ENCODE peak calls at places on chromosomes 16 and 17, in six cellular contexts. Q, J, V, W, R and Z are unnamed samples. For H3K4me1, the result is how much of the 10 kb centered on the place peaks cover.

GRCh38 chr17:50397919-50398285 is 579 bp upstream of the LRRC59 start:
- DNase-seq in Q (no peak), J (no peak), V (no peak), W (no peak), R (no peak), Z (no peak)

GRCh38 chr16:23081675-23082119 is 67.6 kb downstream of the USP31 start:
- DNase-seq in Q (no peak), J (no peak), V (no peak), W (no peak), R (no peak), Z (no peak)

GRCh38 chr17:74156878-74157277 is 46.6 kb upstream of the RPL38 start:
- DNase-seq in Q (no peak), J (no peak), V (no peak), W (no peak), R (no peak), Z (no peak)

GRCh38 chr16:55444754-55445485 is 34.1 kb upstream of the MMP2 start:
- DNase-seq in Q (peak), J (no peak), V (no peak), W (no peak), R (no peak), Z (peak)

GRCh38 chr16:4831616-4832015 is 15.5 kb downstream of the GLYR1 start:
- DNase-seq in Q (no peak), J (no peak), V (no peak), W (no peak), R (no peak), Z (no peak)

GRCh38 chr16:50411034-50411433 is 42.2 kb upstream of the BRD7 start:
- DNase-seq in Q (no peak), J (no peak), V (no peak), W (no peak), R (no peak), Z (no peak)

GRCh38 chr17:7220593-7221280 is 999 bp downstream of the ACADVL start:
- DNase-seq in Q (no peak), J (peak), V (peak), W (no peak), R (peak), Z (peak)

GRCh38 chr16:59259074-59259963 is 525.2 kb upstream of the GOT2 start:
- DNase-seq in Q (no peak), J (no peak), V (no peak), W (no peak), R (no peak), Z (no peak)

GRCh38 chr17:43694081-43694870 is 32.6 kb upstream of the MEOX1 start:
- DNase-seq in Q (peak), J (peak), V (peak), W (no peak), R (peak), Z (peak)

GRCh38 chr16:28863929-28864886 is 565 bp downstream of the SH2B1 start:
- DNase-seq in Q (no peak), J (no peak), V (no peak), W (no peak), R (peak), Z (no peak)

GRCh38 chr17:83079766-83080616 is 582 bp downstream of the METRNL start:
- DNase-seq in Q (no peak), J (no peak), V (no peak), W (no peak), R (no peak), Z (no peak)

GRCh38 chr17:83082435-83082834 is 3.0 kb downstream of the METRNL start:
- DNase-seq in Q (no peak), J (no peak), V (no peak), W (no peak), R (no peak), Z (no peak)

GRCh38 chr17:83079340-83079747 is at the start of gene METRNL:
- DNase-seq in Q (peak), J (peak), V (peak), W (no peak), R (peak), Z (peak)

GRCh38 chr17:83081561-83082201 is 2.3 kb downstream of the METRNL start:
- DNase-seq in Q (peak), J (no peak), V (no peak), W (no peak), R (no peak), Z (peak)

DNA sequence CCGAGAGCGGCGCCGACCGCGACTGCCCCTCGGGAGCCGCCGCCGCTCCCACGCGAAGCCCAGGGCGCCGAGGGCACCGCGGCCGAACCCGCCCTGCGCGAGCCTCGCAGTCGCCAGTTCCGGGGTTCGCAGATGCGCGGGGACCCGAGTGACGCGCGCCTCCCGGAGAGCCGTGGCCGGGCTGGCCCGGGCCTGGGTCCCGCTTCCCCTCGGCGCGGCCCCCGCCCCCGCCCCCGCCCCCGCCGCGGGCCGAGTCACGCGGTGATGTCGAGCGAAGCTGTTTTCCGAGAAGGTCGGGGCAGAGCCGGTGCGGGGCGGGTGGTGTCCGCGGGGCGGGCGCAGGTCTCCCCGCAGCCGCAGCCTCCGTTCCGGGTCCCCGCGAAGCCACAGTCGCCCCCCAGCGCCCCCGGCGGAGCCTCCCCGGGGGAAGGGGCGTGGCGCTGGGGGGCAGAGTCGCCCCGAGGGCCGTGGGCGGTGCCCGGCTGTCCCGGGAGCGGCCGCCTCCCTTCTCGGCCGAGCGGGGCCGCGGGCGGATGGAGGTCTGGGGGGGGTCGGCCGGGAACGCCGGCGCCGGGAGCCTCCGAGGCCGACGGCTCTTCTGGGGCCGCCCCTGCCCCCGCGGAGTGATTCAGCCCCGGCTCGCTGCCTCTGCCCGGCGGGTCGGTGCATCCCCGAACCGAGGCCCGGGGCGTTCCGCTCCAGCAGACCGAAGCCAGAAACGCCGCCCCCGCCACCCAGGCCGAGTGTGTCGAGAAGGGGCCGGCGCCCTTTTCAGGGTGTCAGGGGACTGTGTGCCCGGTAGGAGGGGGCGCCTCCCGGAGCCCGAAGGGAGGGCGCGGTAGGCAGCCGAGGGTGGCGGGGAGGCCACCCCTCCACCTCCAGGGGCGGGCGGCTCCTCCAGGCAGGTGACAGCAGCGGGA is 1.5 kb downstream of the METRNL start:
- DNase-seq in Q (peak), J (no peak), V (peak), W (no peak), R (peak), Z (no peak)
- H3K4me1 ChIP-seq in Q (half or more), J (under half), V (under half), W (under half), R (under half), Z (under half)

GRCh38 chr16:75097941-75098897 is 18.4 kb downstream of the LDHD start:
- DNase-seq in Q (no peak), J (no peak), V (no peak), W (no peak), R (peak), Z (no peak)
- H3K4me1 ChIP-seq in Q (under half), J (under half), V (under half), W (under half), R (under half), Z (under half)

DNA sequence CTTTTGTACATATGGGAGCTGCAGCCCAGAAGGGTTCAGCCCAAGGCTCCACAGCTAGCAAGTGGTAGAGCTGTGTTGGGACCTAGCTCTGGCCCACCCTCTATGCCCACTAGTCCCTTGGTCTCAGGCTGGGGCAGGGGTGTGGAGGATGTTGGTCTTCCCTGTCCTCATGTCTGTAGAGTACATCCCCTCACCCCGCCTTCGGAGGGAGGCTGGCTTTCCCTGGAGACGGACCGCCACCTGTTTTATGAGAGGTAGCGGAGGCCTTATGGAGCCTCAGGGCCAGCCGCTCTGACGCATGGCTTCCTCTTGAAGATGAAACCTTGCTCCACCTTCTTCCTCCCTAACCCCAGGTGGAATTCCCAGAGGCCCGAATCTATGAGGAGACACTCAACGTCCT is 8.4 kb downstream of the TNFAIP1 start:
- DNase-seq in Q (no peak), J (no peak), V (no peak), W (no peak), R (no peak), Z (no peak)
- H3K4me1 ChIP-seq in Q (under half), J (under half), V (under half), W (under half), R (under half), Z (under half)

GRCh38 chr16:89045181-89045815 is 48.4 kb upstream of the ACSF3 start:
- DNase-seq in Q (no peak), J (no peak), V (no peak), W (no peak), R (no peak), Z (no peak)

GRCh38 chr16:89042711-89043551 is 50.7 kb upstream of the ACSF3 start:
- DNase-seq in Q (no peak), J (no peak), V (no peak), W (no peak), R (no peak), Z (peak)

GRCh38 chr16:89041571-89042481 is 51.8 kb upstream of the ACSF3 start:
- DNase-seq in Q (no peak), J (no peak), V (no peak), W (no peak), R (no peak), Z (peak)

GRCh38 chr16:89044394-89045180 is 49.1 kb upstream of the ACSF3 start:
- DNase-seq in Q (no peak), J (no peak), V (no peak), W (no peak), R (no peak), Z (peak)

DNA sequence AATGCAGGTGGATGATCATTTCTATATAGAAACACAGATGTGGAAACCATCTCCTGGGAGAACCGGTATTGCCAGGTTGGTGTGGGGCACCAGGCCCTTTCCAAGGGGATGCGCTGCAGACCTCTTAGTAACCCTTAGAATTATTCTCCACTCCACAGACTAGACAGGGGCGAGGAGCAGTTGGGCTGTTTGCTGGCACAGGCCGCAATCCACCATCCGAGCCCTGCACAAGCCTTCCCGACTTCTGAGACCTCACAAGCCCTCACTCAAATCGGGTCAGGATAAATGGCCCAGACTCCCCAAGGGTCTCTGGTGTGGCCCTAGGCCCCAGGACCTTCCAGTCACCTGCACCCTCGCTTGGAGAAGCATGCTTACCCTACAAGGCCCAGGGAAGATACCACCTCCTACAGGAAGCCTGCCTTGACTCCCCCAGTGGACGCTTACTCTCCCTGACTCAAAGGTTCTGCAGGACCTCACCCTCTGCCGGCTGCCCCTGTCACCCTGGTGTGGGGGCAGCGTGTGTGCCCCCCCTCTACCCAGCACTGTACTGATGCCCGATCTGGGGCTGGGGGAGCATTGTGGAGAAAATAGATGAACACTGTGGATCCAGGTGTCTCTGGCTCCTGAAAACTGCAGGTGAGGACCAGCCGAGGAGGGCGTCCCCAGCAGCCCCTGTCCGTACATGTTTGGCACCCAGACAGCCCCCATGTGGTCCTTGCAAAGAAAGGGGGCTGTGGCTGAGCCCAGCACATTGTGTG is 49.8 kb upstream of the ACSF3 start:
- DNase-seq in Q (no peak), J (no peak), V (no peak), W (no peak), R (no peak), Z (no peak)
- H3K4me1 ChIP-seq in Q (under half), J (under half), V (under half), W (under half), R (under half), Z (under half)

GRCh38 chr17:17751996-17752821 is 71.0 kb downstream of the RAI1 start:
- DNase-seq in Q (peak), J (peak), V (peak), W (peak), R (peak), Z (peak)
- H3K4me1 ChIP-seq in Q (under half), J (under half), V (half or more), W (under half), R (half or more), Z (under half)

GRCh38 chr16:15636392-15636873 is 6.5 kb downstream of the MARF1 start:
- DNase-seq in Q (no peak), J (no peak), V (no peak), W (no peak), R (peak), Z (no peak)
- H3K4me1 ChIP-seq in Q (under half), J (under half), V (half or more), W (under half), R (half or more), Z (under half)